ENCODE peak calls at places on chromosomes 12 and 14, in seven cellular contexts. One of them, this sample, is unnamed.
A peak's percentile ranks its signal among the peaks of the same experiment; 100 is the strongest.

GRCh38 chr14:66944872-66945271 is 244.4 kb upstream of the GARIN2 start:
- DNase-seq in right atrium auricular region: no peak
- DNase-seq in body of pancreas: no peak
- DNase-seq in upper lobe of right lung: no peak
- DNase-seq in ELR: peak; percentile 49
- DNase-seq in HT-29: peak; percentile 2
- DNase-seq in left cardiac atrium: no peak
- DNase-seq in this sample: no peak

GRCh38 chr12:107461222-107461980 is 224.2 kb upstream of the PWP1 start:
- DNase-seq in HT-29: no peak
- DNase-seq in upper lobe of right lung: no peak
- DNase-seq in left cardiac atrium: no peak
- DNase-seq in right atrium auricular region: no peak
- DNase-seq in body of pancreas: no peak
- DNase-seq in ELR: peak; percentile 94
- DNase-seq in this sample: no peak

GRCh38 chr12:82694970-82695369 is 8.3 kb downstream of the TMTC2 start:
- DNase-seq in HT-29: no peak
- DNase-seq in ELR: no peak
- DNase-seq in left cardiac atrium: no peak
- DNase-seq in upper lobe of right lung: no peak
- DNase-seq in body of pancreas: no peak
- DNase-seq in right atrium auricular region: no peak
- DNase-seq in this sample: no peak

GRCh38 chr12:91053951-91054715 is 3.7 kb downstream of the KERA start:
- DNase-seq in HT-29: peak; percentile 43
- DNase-seq in upper lobe of right lung: no peak
- DNase-seq in body of pancreas: peak; percentile 13
- DNase-seq in ELR: peak; percentile 21
- DNase-seq in right atrium auricular region: no peak
- DNase-seq in left cardiac atrium: no peak
- DNase-seq in this sample: no peak

GRCh38 chr12:41339784-41340183 is 151.7 kb downstream of the PDZRN4 start:
- DNase-seq in upper lobe of right lung: no peak
- DNase-seq in left cardiac atrium: no peak
- DNase-seq in ELR: no peak
- DNase-seq in body of pancreas: no peak
- DNase-seq in HT-29: no peak
- DNase-seq in right atrium auricular region: no peak
- DNase-seq in this sample: no peak

GRCh38 chr12:123092866-123093265 is 58.0 kb downstream of the PITPNM2 start:
- DNase-seq in ELR: no peak
- DNase-seq in HT-29: no peak
- DNase-seq in body of pancreas: no peak
- DNase-seq in upper lobe of right lung: no peak
- DNase-seq in right atrium auricular region: no peak
- DNase-seq in left cardiac atrium: no peak
- DNase-seq in this sample: no peak

GRCh38 chr12:34400423-34400881 is 378.2 kb downstream of the ALG10 start:
- DNase-seq in right atrium auricular region: no peak
- DNase-seq in HT-29: no peak
- DNase-seq in body of pancreas: no peak
- DNase-seq in ELR: no peak
- DNase-seq in left cardiac atrium: peak; percentile 8
- DNase-seq in upper lobe of right lung: no peak
- DNase-seq in this sample: peak; percentile 58

GRCh38 chr12:119229837-119230236 is 51.1 kb downstream of the HSPB8 start:
- DNase-seq in right atrium auricular region: peak; percentile 67
- DNase-seq in body of pancreas: peak; percentile 14
- DNase-seq in ELR: peak; percentile 25
- DNase-seq in HT-29: peak; percentile 19
- DNase-seq in upper lobe of right lung: no peak
- DNase-seq in left cardiac atrium: peak; percentile 71
- DNase-seq in this sample: no peak

GRCh38 chr14:95885866-95886265 is 9.2 kb downstream of the TUNAR start:
- DNase-seq in upper lobe of right lung: no peak
- DNase-seq in left cardiac atrium: no peak
- DNase-seq in right atrium auricular region: no peak
- DNase-seq in ELR: peak; percentile 41
- DNase-seq in body of pancreas: peak; percentile 18
- DNase-seq in HT-29: no peak
- DNase-seq in this sample: no peak

GRCh38 chr12:5013206-5013830 is 30.4 kb upstream of the KCNA5 start:
- DNase-seq in left cardiac atrium: no peak
- DNase-seq in right atrium auricular region: no peak
- DNase-seq in body of pancreas: no peak
- DNase-seq in HT-29: no peak
- DNase-seq in ELR: no peak
- DNase-seq in upper lobe of right lung: no peak
- DNase-seq in this sample: no peak

GRCh38 chr14:103998027-103998426 is 55.7 kb upstream of the RD3L start:
- DNase-seq in ELR: no peak
- DNase-seq in body of pancreas: no peak
- DNase-seq in HT-29: no peak
- DNase-seq in right atrium auricular region: no peak
- DNase-seq in left cardiac atrium: no peak
- DNase-seq in upper lobe of right lung: no peak
- DNase-seq in this sample: peak; percentile 33

GRCh38 chr12:110249105-110249504 is 31.9 kb upstream of the ATP2A2 start:
- DNase-seq in body of pancreas: no peak
- DNase-seq in right atrium auricular region: peak; percentile 58
- DNase-seq in ELR: no peak
- DNase-seq in HT-29: no peak
- DNase-seq in left cardiac atrium: no peak
- DNase-seq in upper lobe of right lung: no peak
- DNase-seq in this sample: no peak

GRCh38 chr12:53042607-53043454 is 7.0 kb upstream of the TNS2 start:
- DNase-seq in HT-29: no peak
- DNase-seq in body of pancreas: no peak
- DNase-seq in right atrium auricular region: no peak
- DNase-seq in left cardiac atrium: no peak
- DNase-seq in upper lobe of right lung: no peak
- DNase-seq in ELR: peak; percentile 22
- DNase-seq in this sample: no peak